ENCODE peak calls at places on chromosomes 1 and 21, in ten cellular contexts. A is stimulated activated CD4-positive, alpha-beta T cell treated with anti-CD3 and anti-CD28 coated beads, TNF-alpha, amount 100 ng/mL, for 48 hours; Z is mammary epithelial cell; B is amniotic stem cell; L is right lobe of liver; F is NCI-H2081; R is GM19239; J is activated CD8-positive, alpha-beta memory T cell treated with anti-CD3 and anti-CD28 coated beads for 48 hours; X is NCI-H1105; M is activated naive CD8-positive, alpha-beta T cell treated with anti-CD3 and anti-CD28 coated beads, Interleukin-2, amount 10 ng/mL, durations not matched to agents 7 days and 5 days. P is an unnamed sample.

GRCh38 chr1:43786975-43787374 is 79.6 kb downstream of the ST3GAL3 start:
- DNase-seq in A (no peak), Z (no peak), B (no peak), L (no peak), F (no peak), R (no peak), J (no peak), X (no peak), M (no peak), P (no peak)

GRCh38 chr1:19046972-19047371 is 90.5 kb upstream of the IFFO2 start:
- DNase-seq in A (no peak), Z (no peak), B (no peak), L (peak), F (no peak), R (no peak), J (no peak), X (no peak), M (no peak), P (no peak)

GRCh38 chr1:74674278-74675048 is 871 bp upstream of the ERICH3 start:
- DNase-seq in A (no peak), Z (no peak), B (no peak), L (no peak), F (no peak), R (no peak), J (no peak), X (no peak), M (no peak), P (no peak)

GRCh38 chr1:117587479-117588356 is 18.1 kb upstream of the TENT5C start:
- DNase-seq in A (no peak), Z (no peak), B (no peak), L (no peak), F (no peak), R (no peak), J (no peak), X (no peak), M (no peak), P (no peak)

GRCh38 chr21:37153193-37153934 is 80.3 kb downstream of the TTC3 start:
- DNase-seq in A (no peak), Z (no peak), B (no peak), L (no peak), F (no peak), R (no peak), J (no peak), X (no peak), M (no peak), P (no peak)

GRCh38 chr1:118459871-118460270 is 274.8 kb upstream of the SPAG17 start:
- DNase-seq in A (no peak), Z (no peak), B (no peak), L (no peak), F (no peak), R (no peak), J (no peak), X (no peak), M (no peak), P (no peak)

GRCh38 chr21:14785679-14786078 is 239.6 kb upstream of the SAMSN1 start:
- DNase-seq in A (no peak), Z (no peak), B (no peak), L (no peak), F (no peak), R (no peak), J (no peak), X (no peak), M (no peak), P (no peak)

GRCh38 chr21:31667639-31668038 is 8.1 kb downstream of the SOD1 start:
- DNase-seq in A (no peak), Z (peak), B (no peak), L (no peak), F (no peak), R (no peak), J (no peak), X (no peak), M (no peak), P (no peak)

GRCh38 chr1:51644533-51645197 is 27.8 kb downstream of the OSBPL9 start:
- DNase-seq in A (no peak), Z (peak), B (peak), L (no peak), F (no peak), R (no peak), J (no peak), X (no peak), M (no peak), P (no peak)

GRCh38 chr1:79896136-79896535 is 889.6 kb upstream of the ADGRL4 start:
- DNase-seq in A (no peak), Z (no peak), B (no peak), L (no peak), F (no peak), R (no peak), J (no peak), X (no peak), M (no peak), P (no peak)

GRCh38 chr1:46622341-46622740 is 5.7 kb upstream of the MOB3C start:
- DNase-seq in A (no peak), Z (peak), B (no peak), L (no peak), F (peak), R (no peak), J (no peak), X (peak), M (no peak), P (no peak)

GRCh38 chr1:47906009-47906432 is 91.2 kb downstream of the TRABD2B start:
- DNase-seq in A (no peak), Z (peak), B (no peak), L (no peak), F (no peak), R (no peak), J (no peak), X (peak), M (no peak), P (no peak)

GRCh38 chr1:118659646-118660045 is 328.5 kb downstream of the TBX15 start:
- DNase-seq in A (no peak), Z (no peak), B (no peak), L (no peak), F (no peak), R (no peak), J (no peak), X (no peak), M (no peak), P (no peak)

GRCh38 chr1:214325401-214325800 is 44.4 kb downstream of the SMYD2 start:
- DNase-seq in A (no peak), Z (no peak), B (no peak), L (no peak), F (no peak), R (no peak), J (no peak), X (no peak), M (no peak), P (no peak)

GRCh38 chr1:226679853-226680516 is 59.1 kb downstream of the ITPKB start:
- DNase-seq in A (peak), Z (no peak), B (peak), L (peak), F (no peak), R (no peak), J (no peak), X (no peak), M (peak), P (peak)

GRCh38 chr1:223249854-223250631 is 107.0 kb upstream of the TLR5 start:
- DNase-seq in A (no peak), Z (peak), B (no peak), L (no peak), F (no peak), R (no peak), J (no peak), X (no peak), M (no peak), P (no peak)

GRCh38 chr1:197096137-197096536 is 29.1 kb upstream of the F13B start:
- DNase-seq in A (no peak), Z (no peak), B (no peak), L (no peak), F (no peak), R (no peak), J (no peak), X (no peak), M (no peak), P (no peak)

GRCh38 chr1:25651824-25652741 is 35.5 kb downstream of the MAN1C1 start:
- DNase-seq in A (no peak), Z (no peak), B (no peak), L (no peak), F (no peak), R (no peak), J (no peak), X (no peak), M (no peak), P (no peak)

GRCh38 chr21:25161571-25161970 is 445.7 kb downstream of the MRPL39 start:
- DNase-seq in A (no peak), Z (no peak), B (no peak), L (no peak), F (no peak), R (no peak), J (no peak), X (no peak), M (no peak), P (no peak)

GRCh38 chr21:45889961-45890360 is 91.6 kb upstream of the COL6A1 start:
- DNase-seq in A (no peak), Z (no peak), B (no peak), L (peak), F (no peak), R (no peak), J (no peak), X (no peak), M (no peak), P (no peak)

GRCh38 chr1:45979074-45979777 is 153.2 kb downstream of the PIK3R3 start:
- DNase-seq in A (no peak), Z (peak), B (no peak), L (no peak), F (peak), R (no peak), J (no peak), X (peak), M (no peak), P (no peak)

GRCh38 chr1:186304982-186305949 is 69.8 kb downstream of the TPR start:
- DNase-seq in A (no peak), Z (peak), B (peak), L (no peak), F (no peak), R (peak), J (no peak), X (no peak), M (no peak), P (peak)

GRCh38 chr1:33219886-33220661 is 36.2 kb upstream of the ZNF362 start:
- DNase-seq in A (no peak), Z (peak), B (no peak), L (no peak), F (no peak), R (no peak), J (no peak), X (no peak), M (no peak), P (no peak)

GRCh38 chr1:173056355-173056754 is 5.6 kb upstream of the TNFSF18 start:
- DNase-seq in A (no peak), Z (peak), B (no peak), L (no peak), F (no peak), R (no peak), J (no peak), X (no peak), M (no peak), P (no peak)

GRCh38 chr1:146021622-146022402 is at the start of gene HJV:
- DNase-seq in A (no peak), Z (no peak), B (no peak), L (peak), F (no peak), R (no peak), J (no peak), X (no peak), M (no peak), P (no peak)

GRCh38 chr1:117967472-117967871 is 37.9 kb downstream of the WDR3 start:
- DNase-seq in A (no peak), Z (peak), B (no peak), L (no peak), F (no peak), R (no peak), J (no peak), X (peak), M (no peak), P (no peak)

GRCh38 chr1:218867941-218868656 is 305.6 kb upstream of the LYPLAL1 start:
- DNase-seq in A (no peak), Z (peak), B (no peak), L (no peak), F (no peak), R (no peak), J (no peak), X (no peak), M (no peak), P (no peak)

P was measured in central memory CD4-positive, alpha-beta T cell.